ENCODE peak calls at places on chromosomes 1 and 21, in six cellular contexts. One of them, this sample, is unnamed.

GRCh38 chr1:18965206-18966173 is 9.0 kb upstream of the IFFO2 start:
- DNase-seq in cardiac muscle cell: no peak
- DNase-seq in tibial nerve: no peak
- DNase-seq in heart right ventricle: no peak
- DNase-seq in thoracic aorta: no peak
- DNase-seq in OCI-LY7: no peak
- DNase-seq in this sample: no peak

GRCh38 chr1:161046574-161047167 is 894 bp upstream of the USF1 start:
- DNase-seq in cardiac muscle cell: no peak
- DNase-seq in tibial nerve: no peak
- DNase-seq in heart right ventricle: no peak
- DNase-seq in thoracic aorta: no peak
- DNase-seq in OCI-LY7: peak; percentile 79
- DNase-seq in this sample: no peak

GRCh38 chr1:41626146-41626545 is 141.7 kb upstream of the EDN2 start:
- DNase-seq in cardiac muscle cell: peak; percentile 66
- DNase-seq in tibial nerve: no peak
- DNase-seq in heart right ventricle: no peak
- DNase-seq in thoracic aorta: no peak
- DNase-seq in OCI-LY7: no peak
- DNase-seq in this sample: no peak

GRCh38 chr1:156122519-156123355 is 8.2 kb downstream of the LMNA start:
- DNase-seq in cardiac muscle cell: peak; percentile 64
- DNase-seq in tibial nerve: no peak
- DNase-seq in heart right ventricle: peak; percentile 84
- DNase-seq in thoracic aorta: peak; percentile 78
- DNase-seq in OCI-LY7: no peak
- DNase-seq in this sample: peak; percentile 90

GRCh38 chr1:31372051-31372450 is 825 bp downstream of the FABP3 start:
- DNase-seq in cardiac muscle cell: peak; percentile 18
- DNase-seq in tibial nerve: no peak
- DNase-seq in heart right ventricle: no peak
- DNase-seq in thoracic aorta: no peak
- DNase-seq in OCI-LY7: no peak
- DNase-seq in this sample: no peak

GRCh38 chr1:219567341-219567947 is 45.5 kb downstream of the ZC3H11B start:
- DNase-seq in cardiac muscle cell: peak; percentile 56
- DNase-seq in tibial nerve: no peak
- DNase-seq in heart right ventricle: no peak
- DNase-seq in thoracic aorta: no peak
- DNase-seq in OCI-LY7: peak; percentile 4
- DNase-seq in this sample: peak; percentile 36

GRCh38 chr1:175802407-175803123 is 59.2 kb upstream of the TNR start:
- DNase-seq in cardiac muscle cell: peak; percentile 62
- DNase-seq in tibial nerve: no peak
- DNase-seq in heart right ventricle: no peak
- DNase-seq in thoracic aorta: no peak
- DNase-seq in OCI-LY7: no peak
- DNase-seq in this sample: no peak

GRCh38 chr1:101738475-101738874 is 258.3 kb downstream of the OLFM3 start:
- DNase-seq in cardiac muscle cell: no peak
- DNase-seq in tibial nerve: no peak
- DNase-seq in heart right ventricle: no peak
- DNase-seq in thoracic aorta: no peak
- DNase-seq in OCI-LY7: no peak
- DNase-seq in this sample: no peak

GRCh38 chr1:162003825-162004205 is 19.9 kb downstream of the OLFML2B start:
- DNase-seq in cardiac muscle cell: no peak
- DNase-seq in tibial nerve: no peak
- DNase-seq in heart right ventricle: no peak
- DNase-seq in thoracic aorta: no peak
- DNase-seq in OCI-LY7: no peak
- DNase-seq in this sample: peak; percentile 78

GRCh38 chr21:26769613-26770188 is 75.5 kb downstream of the ADAMTS1 start:
- DNase-seq in cardiac muscle cell: peak; percentile 50
- DNase-seq in tibial nerve: no peak
- DNase-seq in heart right ventricle: no peak
- DNase-seq in thoracic aorta: no peak
- DNase-seq in OCI-LY7: no peak
- DNase-seq in this sample: peak; percentile 49

GRCh38 chr1:236204656-236205055 is 62.3 kb downstream of the GPR137B start:
- DNase-seq in cardiac muscle cell: no peak
- DNase-seq in tibial nerve: no peak
- DNase-seq in heart right ventricle: no peak
- DNase-seq in thoracic aorta: no peak
- DNase-seq in OCI-LY7: no peak
- DNase-seq in this sample: no peak

GRCh38 chr1:236207569-236207968 is 65.2 kb downstream of the GPR137B start:
- DNase-seq in cardiac muscle cell: no peak
- DNase-seq in tibial nerve: no peak
- DNase-seq in heart right ventricle: no peak
- DNase-seq in thoracic aorta: no peak
- DNase-seq in OCI-LY7: no peak
- DNase-seq in this sample: no peak

GRCh38 chr1:236206548-236206947 is 64.2 kb downstream of the GPR137B start:
- DNase-seq in cardiac muscle cell: peak; percentile 39
- DNase-seq in tibial nerve: no peak
- DNase-seq in heart right ventricle: peak; percentile 23
- DNase-seq in thoracic aorta: no peak
- DNase-seq in OCI-LY7: no peak
- DNase-seq in this sample: no peak

GRCh38 chr1:236209185-236209584 is 66.8 kb downstream of the GPR137B start:
- DNase-seq in cardiac muscle cell: no peak
- DNase-seq in tibial nerve: no peak
- DNase-seq in heart right ventricle: no peak
- DNase-seq in thoracic aorta: no peak
- DNase-seq in OCI-LY7: no peak
- DNase-seq in this sample: no peak

GRCh38 chr1:236207121-236207520 is 64.8 kb downstream of the GPR137B start:
- DNase-seq in cardiac muscle cell: peak; percentile 17
- DNase-seq in tibial nerve: no peak
- DNase-seq in heart right ventricle: no peak
- DNase-seq in thoracic aorta: no peak
- DNase-seq in OCI-LY7: no peak
- DNase-seq in this sample: no peak
- H3K36me3 ChIP-seq in cardiac muscle cell: no peaks in the 10 kb centered on the region
- H3K36me3 ChIP-seq in tibial nerve: no peaks in the 10 kb centered on the region
- H3K36me3 ChIP-seq in heart right ventricle: no peaks in the 10 kb centered on the region
- H3K36me3 ChIP-seq in thoracic aorta: peaks cover 4% of the 10 kb centered on the region
- H3K36me3 ChIP-seq in OCI-LY7: peaks cover 7% of the 10 kb centered on the region
- H3K36me3 ChIP-seq in this sample: no peaks in the 10 kb centered on the region

GRCh38 chr1:183622884-183623785 is 12.4 kb downstream of the ARPC5 start:
- DNase-seq in cardiac muscle cell: peak; percentile 72
- DNase-seq in tibial nerve: no peak
- DNase-seq in heart right ventricle: peak; percentile 18
- DNase-seq in thoracic aorta: no peak
- DNase-seq in OCI-LY7: peak; percentile 82
- DNase-seq in this sample: peak; percentile 61

GRCh38 chr1:183620311-183620710 is 15.3 kb downstream of the ARPC5 start:
- DNase-seq in cardiac muscle cell: no peak
- DNase-seq in tibial nerve: no peak
- DNase-seq in heart right ventricle: no peak
- DNase-seq in thoracic aorta: no peak
- DNase-seq in OCI-LY7: no peak
- DNase-seq in this sample: no peak

GRCh38 chr1:183622013-183622412 is 13.6 kb downstream of the ARPC5 start:
- DNase-seq in cardiac muscle cell: no peak
- DNase-seq in tibial nerve: no peak
- DNase-seq in heart right ventricle: no peak
- DNase-seq in thoracic aorta: no peak
- DNase-seq in OCI-LY7: no peak
- DNase-seq in this sample: no peak

DNA sequence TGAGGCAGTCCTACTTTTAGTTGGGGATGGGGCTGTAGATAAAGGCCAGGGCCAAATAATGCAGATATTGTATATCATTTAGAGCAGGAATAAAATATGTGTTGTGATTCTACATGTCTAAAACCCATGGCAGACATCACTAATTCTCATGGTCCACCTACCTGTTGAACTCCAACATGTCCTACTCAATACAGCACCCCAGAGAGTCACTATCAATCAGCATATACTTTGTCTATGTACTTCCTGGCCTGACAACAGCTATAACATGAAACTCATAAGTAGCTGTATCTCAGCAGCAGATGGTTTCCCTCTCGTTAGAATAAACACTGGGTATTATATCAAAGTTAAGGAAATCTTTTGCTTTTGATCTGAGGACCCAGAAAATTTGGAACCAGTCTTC is 15.9 kb downstream of the ARPC5 start:
- DNase-seq in cardiac muscle cell: no peak
- DNase-seq in tibial nerve: no peak
- DNase-seq in heart right ventricle: no peak
- DNase-seq in thoracic aorta: no peak
- DNase-seq in OCI-LY7: no peak
- DNase-seq in this sample: no peak
- TF ChIP-seq CTCF in cardiac muscle cell: no peak
- TF ChIP-seq CTCF in tibial nerve: no peak
- TF ChIP-seq CTCF in heart right ventricle: no peak
- TF ChIP-seq CTCF in thoracic aorta: no peak
- TF ChIP-seq CTCF in OCI-LY7: no peak
- TF ChIP-seq CTCF in this sample: no peak

GRCh38 chr1:180084867-180085266 is 69.8 kb upstream of the QSOX1 start:
- DNase-seq in cardiac muscle cell: no peak
- DNase-seq in tibial nerve: no peak
- DNase-seq in heart right ventricle: no peak
- DNase-seq in thoracic aorta: no peak
- DNase-seq in OCI-LY7: no peak
- DNase-seq in this sample: no peak

GRCh38 chr1:180085331-180085730 is 69.3 kb upstream of the QSOX1 start:
- DNase-seq in cardiac muscle cell: no peak
- DNase-seq in tibial nerve: no peak
- DNase-seq in heart right ventricle: no peak
- DNase-seq in thoracic aorta: no peak
- DNase-seq in OCI-LY7: no peak
- DNase-seq in this sample: no peak

GRCh38 chr1:180081474-180081873 is 73.2 kb upstream of the QSOX1 start:
- DNase-seq in cardiac muscle cell: no peak
- DNase-seq in tibial nerve: no peak
- DNase-seq in heart right ventricle: no peak
- DNase-seq in thoracic aorta: no peak
- DNase-seq in OCI-LY7: no peak
- DNase-seq in this sample: no peak

GRCh38 chr1:180080439-180080838 is 74.2 kb upstream of the QSOX1 start:
- DNase-seq in cardiac muscle cell: no peak
- DNase-seq in tibial nerve: no peak
- DNase-seq in heart right ventricle: no peak
- DNase-seq in thoracic aorta: no peak
- DNase-seq in OCI-LY7: no peak
- DNase-seq in this sample: no peak

GRCh38 chr1:180083164-180083563 is 71.5 kb upstream of the QSOX1 start:
- DNase-seq in cardiac muscle cell: no peak
- DNase-seq in tibial nerve: no peak
- DNase-seq in heart right ventricle: no peak
- DNase-seq in thoracic aorta: no peak
- DNase-seq in OCI-LY7: no peak
- DNase-seq in this sample: no peak
- H3K36me3 ChIP-seq in cardiac muscle cell: peaks cover 53% of the 10 kb centered on the region
- H3K36me3 ChIP-seq in tibial nerve: peaks cover 8% of the 10 kb centered on the region
- H3K36me3 ChIP-seq in heart right ventricle: peaks cover 4% of the 10 kb centered on the region
- H3K36me3 ChIP-seq in thoracic aorta: peaks cover 25% of the 10 kb centered on the region
- H3K36me3 ChIP-seq in OCI-LY7: peaks cover 75% of the 10 kb centered on the region
- H3K36me3 ChIP-seq in this sample: no peaks in the 10 kb centered on the region

GRCh38 chr1:179441456-179441855 is 75.7 kb downstream of the AXDND1 start:
- DNase-seq in cardiac muscle cell: peak; percentile 0
- DNase-seq in tibial nerve: no peak
- DNase-seq in heart right ventricle: no peak
- DNase-seq in thoracic aorta: no peak
- DNase-seq in OCI-LY7: peak; percentile 18
- DNase-seq in this sample: no peak
- TF ChIP-seq CTCF in cardiac muscle cell: no peak
- TF ChIP-seq CTCF in tibial nerve: no peak
- TF ChIP-seq CTCF in heart right ventricle: no peak
- TF ChIP-seq CTCF in thoracic aorta: no peak
- TF ChIP-seq CTCF in OCI-LY7: no peak
- TF ChIP-seq CTCF in this sample: no peak

DNA sequence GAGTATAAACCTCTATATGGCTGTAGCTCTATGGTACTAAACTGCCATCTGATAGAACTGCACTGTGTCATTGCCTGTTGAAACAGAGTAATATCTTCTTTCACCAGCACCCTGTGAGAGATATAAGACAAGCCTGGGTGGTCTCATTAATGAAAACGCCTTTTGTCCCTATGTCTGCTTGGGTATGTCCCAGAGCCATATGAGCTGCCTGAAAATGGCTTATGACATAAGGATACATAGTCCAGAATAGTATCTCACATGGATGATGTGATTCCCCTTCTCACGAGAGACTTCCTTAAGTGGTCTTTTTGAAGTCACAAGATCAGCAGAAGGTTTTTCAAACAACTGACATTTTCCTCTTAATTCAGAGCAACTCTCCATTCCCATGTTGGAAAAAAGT is 7.3 kb upstream of the TMCC2 start:
- DNase-seq in cardiac muscle cell: no peak
- DNase-seq in tibial nerve: no peak
- DNase-seq in heart right ventricle: no peak
- DNase-seq in thoracic aorta: no peak
- DNase-seq in OCI-LY7: no peak
- DNase-seq in this sample: no peak
- H3K36me3 ChIP-seq in cardiac muscle cell: no peaks in the 10 kb centered on the region
- H3K36me3 ChIP-seq in tibial nerve: no peaks in the 10 kb centered on the region
- H3K36me3 ChIP-seq in heart right ventricle: no peaks in the 10 kb centered on the region
- H3K36me3 ChIP-seq in thoracic aorta: no peaks in the 10 kb centered on the region
- H3K36me3 ChIP-seq in OCI-LY7: no peaks in the 10 kb centered on the region
- H3K36me3 ChIP-seq in this sample: no peaks in the 10 kb centered on the region

GRCh38 chr1:205600085-205600484 is 31.7 kb downstream of the ELK4 start:
- DNase-seq in cardiac muscle cell: no peak
- DNase-seq in tibial nerve: no peak
- DNase-seq in heart right ventricle: no peak
- DNase-seq in thoracic aorta: no peak
- DNase-seq in OCI-LY7: no peak
- DNase-seq in this sample: peak; percentile 71
- TF ChIP-seq CTCF in cardiac muscle cell: peak; percentile 28
- TF ChIP-seq CTCF in tibial nerve: no peak
- TF ChIP-seq CTCF in heart right ventricle: no peak
- TF ChIP-seq CTCF in thoracic aorta: no peak
- TF ChIP-seq CTCF in OCI-LY7: no peak
- TF ChIP-seq CTCF in this sample: peak; percentile 65

GRCh38 chr1:159935305-159935704 is 10.0 kb upstream of the TAGLN2 start:
- DNase-seq in cardiac muscle cell: no peak
- DNase-seq in tibial nerve: no peak
- DNase-seq in heart right ventricle: no peak
- DNase-seq in thoracic aorta: no peak
- DNase-seq in OCI-LY7: no peak
- DNase-seq in this sample: no peak
- H3K36me3 ChIP-seq in cardiac muscle cell: no peaks in the 10 kb centered on the region
- H3K36me3 ChIP-seq in tibial nerve: no peaks in the 10 kb centered on the region
- H3K36me3 ChIP-seq in heart right ventricle: no peaks in the 10 kb centered on the region
- H3K36me3 ChIP-seq in thoracic aorta: no peaks in the 10 kb centered on the region
- H3K36me3 ChIP-seq in OCI-LY7: no peaks in the 10 kb centered on the region
- H3K36me3 ChIP-seq in this sample: no peaks in the 10 kb centered on the region